ENCODE peak calls at places on chromosomes 5 and 9, in eight cellular contexts. B, V, P, O, D, Z, C and S are unnamed samples.

GRCh38 chr5:158468444-158468843 is 609.5 kb upstream of the CLINT1 start:
- DNase-seq in V (no peak), B (peak; percentile 43), Z (no peak), C (no peak), D (no peak), P (peak; percentile 79), O (peak; percentile 37), S (no peak)

GRCh38 chr5:176535101-176535654 is 2.0 kb downstream of the RNF44 start:
- DNase-seq in O (no peak), C (peak; percentile 69), Z (no peak), P (peak; percentile 56), V (no peak), B (no peak), D (no peak), S (no peak)

GRCh38 chr5:56608216-56608925 is 207.0 kb upstream of the MAP3K1 start:
- DNase-seq in D (no peak), B (no peak), P (no peak), V (no peak), O (no peak), C (no peak), Z (no peak), S (no peak)

GRCh38 chr5:8954801-8955200 is 591.1 kb downstream of the SEMA5A start:
- DNase-seq in Z (no peak), D (peak; percentile 19), P (no peak), B (no peak), C (no peak), V (no peak), O (no peak), S (no peak)

GRCh38 chr9:136138566-136138965 is 19.9 kb upstream of the TMEM250 start:
- DNase-seq in B (no peak), C (peak; percentile 49), D (peak; percentile 21), O (no peak), Z (no peak), V (peak; percentile 66), P (peak; percentile 30), S (no peak)

GRCh38 chr5:83844320-83845068 is 123.8 kb upstream of the HAPLN1 start:
- DNase-seq in P (peak; percentile 56), O (no peak), Z (no peak), C (no peak), V (peak; percentile 50), B (peak; percentile 42), D (peak; percentile 65), S (peak; percentile 23)

GRCh38 chr5:43363445-43364152 is 48.6 kb downstream of the CCL28 start:
- DNase-seq in Z (no peak), O (no peak), B (no peak), P (peak; percentile 59), D (no peak), V (no peak), C (no peak), S (no peak)

GRCh38 chr5:151523335-151523734 is 67.8 kb downstream of the FAT2 start:
- DNase-seq in P (peak; percentile 73), B (peak; percentile 73), D (peak; percentile 63), O (peak; percentile 19), V (peak; percentile 47), Z (peak; percentile 54), C (peak; percentile 56), S (no peak)

GRCh38 chr5:135501965-135502364 is 33.8 kb downstream of the NEUROG1 start:
- DNase-seq in Z (no peak), V (no peak), O (no peak), B (no peak), C (no peak), D (no peak), P (no peak), S (no peak)

GRCh38 chr5:168159425-168159824 is 132.0 kb upstream of the WWC1 start:
- DNase-seq in C (no peak), B (no peak), D (no peak), V (peak; percentile 53), P (no peak), Z (no peak), O (no peak), S (no peak)

GRCh38 chr5:42965934-42966333 is 74.2 kb downstream of the ANXA2R start:
- DNase-seq in B (no peak), O (no peak), V (no peak), P (no peak), D (no peak), C (no peak), Z (no peak), S (no peak)

GRCh38 chr5:73282923-73283322 is 109.9 kb downstream of the TMEM174 start:
- DNase-seq in B (no peak), V (no peak), C (no peak), O (no peak), P (no peak), Z (no peak), D (no peak), S (no peak)

GRCh38 chr9:21591221-21592062 is 109.3 kb upstream of the IFNE start:
- DNase-seq in O (peak; percentile 89), V (peak; percentile 85), B (peak; percentile 87), D (peak; percentile 99), P (peak; percentile 98), C (no peak), Z (peak; percentile 99), S (peak; percentile 91)

GRCh38 chr9:36426945-36427344 is 26.9 kb upstream of the RNF38 start:
- DNase-seq in D (no peak), O (no peak), V (no peak), C (no peak), B (no peak), Z (peak; percentile 12), P (no peak), S (no peak)

GRCh38 chr9:36436909-36437308 is 36.8 kb upstream of the RNF38 start:
- DNase-seq in D (peak; percentile 2), B (no peak), P (no peak), C (no peak), V (no peak), Z (no peak), O (no peak), S (no peak)

GRCh38 chr9:36426348-36426747 is 26.3 kb upstream of the RNF38 start:
- DNase-seq in D (no peak), C (no peak), O (no peak), V (no peak), Z (no peak), P (no peak), B (no peak), S (no peak)

GRCh38 chr9:36433386-36433785 is 33.3 kb upstream of the RNF38 start:
- DNase-seq in B (no peak), D (no peak), P (peak; percentile 23), Z (no peak), V (no peak), O (no peak), C (no peak), S (no peak)

GRCh38 chr9:36431078-36431477 is 31.0 kb upstream of the RNF38 start:
- DNase-seq in B (no peak), C (no peak), P (no peak), Z (no peak), V (no peak), O (no peak), D (no peak), S (no peak)
- TF ChIP-seq CTCF in B (no peak), C (no peak), P (no peak), Z (no peak), V (no peak), O (no peak), D (no peak), S (no peak)

DNA sequence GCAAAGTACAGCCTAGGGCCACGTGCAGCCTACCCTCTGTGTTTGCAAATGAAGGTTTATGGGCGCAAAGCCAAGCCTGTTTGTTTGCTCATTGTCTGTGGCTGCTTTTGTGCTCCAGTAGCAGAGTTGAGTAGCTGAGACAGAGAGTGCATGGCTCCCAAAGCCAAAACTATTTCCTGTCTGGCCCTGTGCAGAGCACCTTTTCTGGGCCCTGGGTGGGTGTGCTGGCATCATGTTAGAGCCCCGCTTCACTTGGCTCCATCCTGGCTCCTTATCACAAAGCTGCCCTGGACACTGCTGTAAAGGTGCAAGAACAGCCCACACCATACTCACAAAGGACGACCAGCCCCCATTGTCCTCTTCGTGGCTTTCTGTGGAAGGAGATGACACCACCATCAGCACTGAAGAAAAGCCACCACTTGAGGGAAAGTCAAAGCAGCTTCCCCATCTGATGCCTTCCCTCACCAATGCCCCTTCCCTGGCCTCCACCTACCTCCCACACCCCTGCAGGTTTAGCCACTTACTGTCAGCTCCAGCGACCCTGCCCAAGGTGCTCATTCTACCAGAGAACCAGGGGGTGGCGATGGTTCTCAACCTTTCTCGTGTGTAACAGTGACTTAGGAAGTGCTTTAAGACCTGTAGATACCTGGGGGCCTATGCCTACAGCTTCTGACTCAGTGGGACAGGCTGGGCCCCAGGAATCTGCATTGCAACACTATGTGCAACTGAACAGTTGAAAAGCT is 23.4 kb downstream of the LCP2 start:
- DNase-seq in P (peak; percentile 44), Z (no peak), V (peak; percentile 58), C (peak; percentile 41), D (no peak), O (no peak), B (peak; percentile 23), S (no peak)
- TF ChIP-seq CTCF in P (no peak), Z (no peak), V (peak; percentile 44), C (no peak), D (peak; percentile 9), O (peak; percentile 12), B (no peak), S (no peak)

DNA sequence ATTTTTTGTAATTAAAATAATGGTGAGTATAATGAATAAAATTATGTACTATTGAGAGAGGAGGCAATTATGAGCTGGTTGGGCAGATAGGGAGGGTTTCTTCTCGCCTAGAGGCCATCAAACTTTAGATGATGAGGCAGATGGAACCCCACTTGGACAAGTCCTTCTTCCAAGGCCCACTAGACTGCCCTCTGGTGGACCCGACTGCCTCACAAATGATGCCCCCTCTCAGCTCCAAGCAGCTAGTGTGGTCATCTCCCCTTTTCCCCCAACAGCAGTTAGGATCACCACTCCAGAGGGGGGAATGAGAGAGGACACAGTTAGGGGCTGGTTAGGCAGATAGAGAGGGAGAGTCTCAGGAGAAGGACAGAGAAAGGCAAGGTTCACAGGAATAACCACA is 348.0 kb upstream of the CDH18 start:
- DNase-seq in C (no peak), D (no peak), P (no peak), B (no peak), Z (no peak), O (no peak), V (no peak), S (no peak)
- TF ChIP-seq CTCF in C (no peak), D (peak; percentile 1), P (no peak), B (no peak), Z (peak; percentile 33), O (peak; percentile 30), V (peak; percentile 4), S (peak; percentile 19)

DNA sequence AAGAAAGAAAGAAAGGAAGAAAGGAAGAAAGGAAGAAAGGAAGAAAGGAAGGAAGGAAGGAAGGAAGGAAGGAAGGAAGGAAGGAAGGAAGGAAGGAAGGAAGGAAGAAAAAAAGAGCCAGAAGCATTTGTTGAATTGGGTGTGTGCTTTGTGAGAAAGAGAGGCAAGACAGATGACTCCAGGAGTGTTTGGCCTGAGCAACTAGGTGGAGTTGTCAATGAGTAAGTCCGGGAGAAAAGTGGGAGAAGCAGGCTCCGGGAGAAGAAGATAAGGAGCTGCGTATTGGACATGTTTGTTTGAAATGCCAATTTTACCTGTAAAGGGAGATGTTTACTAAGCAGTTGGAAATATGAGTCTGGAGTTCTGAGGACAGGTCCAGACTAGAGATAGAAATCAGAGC is 15.1 kb upstream of the GCNT1 start:
- DNase-seq in Z (no peak), D (no peak), V (peak; percentile 13), B (no peak), C (no peak), O (no peak), P (peak; percentile 39), S (no peak)
- TF ChIP-seq CTCF in Z (no peak), D (no peak), V (no peak), B (no peak), C (no peak), O (no peak), P (no peak), S (no peak)